ENCODE peak calls at places on chromosomes 2 and 18, in five cellular contexts. A is mammary epithelial cell, V is psoas muscle, O is IMR-90, I is upper lobe of left lung. Y is an unnamed sample.

GRCh38 chr2:169845016-169845415 is 17.8 kb downstream of the UBR3 start:
- DNase-seq in V (no peak), A (no peak), O (peak; percentile 29), I (no peak), Y (no peak)

GRCh38 chr2:165539985-165540384 is 70.5 kb downstream of the CSRNP3 start:
- DNase-seq in I (no peak), V (no peak), O (no peak), A (no peak), Y (no peak)

GRCh38 chr18:49854681-49855080 is 41.3 kb upstream of the ACAA2 start:
- DNase-seq in O (no peak), A (peak; percentile 30), V (no peak), I (no peak), Y (no peak)

GRCh38 chr2:203623616-203624015 is 82.8 kb upstream of the CD28 start:
- DNase-seq in O (peak; percentile 27), I (peak; percentile 62), A (peak; percentile 19), V (no peak), Y (peak; percentile 26)

GRCh38 chr2:132581917-132582316 is 88.1 kb downstream of the LYPD1 start:
- DNase-seq in O (no peak), I (no peak), A (peak; percentile 81), V (no peak), Y (no peak)

GRCh38 chr2:127389778-127390435 is 2.1 kb upstream of the MAP3K2 start:
- DNase-seq in O (no peak), A (no peak), V (no peak), I (no peak), Y (no peak)

GRCh38 chr18:9869713-9870430 is 15.9 kb upstream of the TXNDC2 start:
- DNase-seq in I (peak; percentile 49), V (no peak), O (peak; percentile 64), A (peak; percentile 63), Y (peak; percentile 47)

GRCh38 chr2:204538179-204539009 is 6.9 kb upstream of the PARD3B start:
- DNase-seq in A (no peak), I (no peak), O (peak; percentile 96), V (no peak), Y (peak; percentile 41)

GRCh38 chr2:71702071-71702970 is 249.0 kb downstream of the DYSF start:
- DNase-seq in A (no peak), I (peak; percentile 19), V (no peak), O (no peak), Y (no peak)

GRCh38 chr2:111118455-111119003 is 2.2 kb upstream of the BCL2L11 start:
- DNase-seq in O (no peak), A (no peak), V (peak; percentile 54), I (no peak), Y (no peak)

GRCh38 chr2:111116843-111117665 is 3.7 kb upstream of the BCL2L11 start:
- DNase-seq in O (peak; percentile 71), V (peak; percentile 87), A (peak; percentile 76), I (peak; percentile 73), Y (peak; percentile 43)

GRCh38 chr2:111119004-111119846 is 1.5 kb upstream of the BCL2L11 start:
- DNase-seq in I (peak; percentile 31), A (no peak), V (peak; percentile 57), O (no peak), Y (no peak)

GRCh38 chr2:111116016-111116746 is 4.5 kb upstream of the BCL2L11 start:
- DNase-seq in I (no peak), O (no peak), A (no peak), V (no peak), Y (no peak)

GRCh38 chr2:111117666-111118454 is 2.9 kb upstream of the BCL2L11 start:
- DNase-seq in A (peak; percentile 29), V (peak; percentile 57), O (peak; percentile 77), I (peak; percentile 47), Y (peak; percentile 68)
- H3K4me3 ChIP-seq in A (peak overlapping the region; percentile 29), V (peak overlapping the region; percentile 84), O (peak overlapping the region; percentile 31), I (peak overlapping the region; percentile 92), Y (peak overlapping the region; percentile 52)

GRCh38 chr2:86283461-86284030 is 53.9 kb downstream of the REEP1 start:
- DNase-seq in O (no peak), I (no peak), A (no peak), V (no peak), Y (no peak)
- TF ChIP-seq CTCF in O (no peak), I (no peak), A (no peak), V (no peak), Y (no peak)

GRCh38 chr2:31197166-31197565 is 20.1 kb downstream of the CAPN14 start:
- DNase-seq in V (no peak), A (peak; percentile 9), O (no peak), I (no peak), Y (no peak)
- H3K36me3 ChIP-seq in V (no peaks in the 10 kb centered on the region), A (no peaks in the 10 kb centered on the region), O (no peaks in the 10 kb centered on the region), I (no peaks in the 10 kb centered on the region), Y (no peaks in the 10 kb centered on the region)

DNA sequence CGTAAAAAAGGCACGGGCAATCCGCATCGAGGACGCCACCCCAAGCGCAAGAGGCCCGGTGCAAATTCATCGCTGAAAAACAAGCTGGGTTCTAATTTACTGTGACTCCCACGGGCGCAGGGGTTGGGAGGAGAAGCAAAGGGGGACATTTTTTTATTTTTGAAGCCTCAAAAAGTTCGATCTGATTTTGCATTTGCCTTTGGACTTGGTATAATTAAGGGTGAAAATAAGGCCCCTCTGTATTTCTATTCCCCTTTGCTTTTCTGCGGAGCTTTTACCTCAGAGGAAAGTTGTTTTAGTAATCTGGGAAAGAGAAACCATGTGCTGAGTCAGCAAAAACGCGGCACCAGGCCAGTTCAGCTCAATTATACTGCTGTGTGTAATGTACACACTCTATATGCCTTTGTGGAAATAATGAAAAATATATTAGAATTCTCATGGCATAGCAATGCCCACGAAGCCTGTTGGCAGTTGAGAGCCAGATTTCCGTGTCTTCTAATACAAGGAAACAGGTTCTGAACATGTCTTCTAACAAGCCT is 161.8 kb upstream of the SIX2 start:
- DNase-seq in I (no peak), O (no peak), A (no peak), V (no peak), Y (peak; percentile 50)
- H3K4me3 ChIP-seq in I (no peak overlapping the region), O (no peak overlapping the region), A (no peak overlapping the region), V (no peak overlapping the region), Y (peak overlapping the region; percentile 59)

GRCh38 chr2:9813312-9814128 is 29.8 kb upstream of the TAF1B start:
- DNase-seq in I (peak; percentile 65), A (peak; percentile 44), V (peak; percentile 85), O (peak; percentile 51), Y (peak; percentile 34)
- TF ChIP-seq CTCF in I (peak; percentile 92), A (peak; percentile 95), V (peak; percentile 90), O (peak; percentile 88), Y (peak; percentile 97)

GRCh38 chr2:233174131-233174530 is 77.3 kb upstream of the ATG16L1 start:
- DNase-seq in V (no peak), O (no peak), I (no peak), A (no peak), Y (no peak)
- H3K36me3 ChIP-seq in V (no peaks in the 10 kb centered on the region), O (no peaks in the 10 kb centered on the region), I (peaks cover 16% of the 10 kb centered on the region), A (peaks cover 47% of the 10 kb centered on the region), Y (no peaks in the 10 kb centered on the region)

GRCh38 chr2:207351171-207351570 is 178.6 kb upstream of the CREB1 start:
- DNase-seq in O (no peak), I (no peak), V (no peak), A (no peak), Y (no peak)
- H3K4me3 ChIP-seq in O (no peak overlapping the region), I (no peak overlapping the region), V (no peak overlapping the region), A (no peak overlapping the region), Y (no peak overlapping the region)

DNA sequence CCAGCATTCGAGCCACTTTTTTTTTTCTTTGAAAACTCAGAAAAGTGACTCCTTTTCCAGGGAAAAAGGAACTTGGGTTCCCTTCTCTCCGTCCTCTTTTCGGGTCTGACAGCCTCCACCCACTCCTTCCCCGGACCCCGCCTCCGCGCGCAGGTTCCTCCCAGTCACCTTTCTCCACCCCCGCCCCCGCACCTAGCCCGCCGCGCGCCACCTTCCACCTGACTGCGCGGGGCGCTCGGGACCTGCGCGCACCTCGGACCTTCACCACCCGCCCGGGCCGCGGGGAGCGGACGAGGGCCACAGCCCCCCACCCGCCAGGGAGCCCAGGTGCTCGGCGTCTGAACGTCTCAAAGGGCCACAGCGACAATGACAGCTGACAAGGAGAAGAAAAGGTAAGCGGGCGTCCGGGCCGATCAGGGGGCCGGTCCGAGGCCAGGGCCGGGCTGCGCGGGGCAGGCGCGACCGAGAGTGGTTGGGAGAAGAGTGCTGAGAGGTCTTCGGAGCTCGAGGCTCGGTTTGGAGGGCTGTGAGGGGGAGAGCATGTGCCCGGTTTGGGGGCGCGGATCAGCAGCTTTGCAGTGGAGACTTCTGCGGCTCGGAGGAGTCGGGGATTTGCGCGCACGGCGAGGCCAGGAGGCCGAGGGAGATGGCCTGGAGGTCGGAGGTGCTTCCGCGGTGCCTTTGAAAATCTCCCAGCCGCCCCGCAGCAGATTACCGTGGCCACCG is 502 bp downstream of the EPAS1 start:
- DNase-seq in V (peak; percentile 73), I (peak; percentile 91), O (no peak), A (peak; percentile 80), Y (no peak)
- TF ChIP-seq CTCF in V (no peak), I (peak; percentile 27), O (no peak), A (no peak), Y (no peak)

GRCh38 chr2:141703506-141703905 is 427.3 kb downstream of the LRP1B start:
- DNase-seq in A (no peak), O (no peak), V (no peak), I (no peak), Y (no peak)
- H3K36me3 ChIP-seq in A (no peaks in the 10 kb centered on the region), O (no peaks in the 10 kb centered on the region), V (no peaks in the 10 kb centered on the region), I (no peaks in the 10 kb centered on the region), Y (no peaks in the 10 kb centered on the region)

GRCh38 chr18:61891271-61891670 is 1.5 kb downstream of the RNF152 start:
- DNase-seq in I (no peak), A (peak; percentile 87), O (no peak), V (no peak), Y (no peak)
- H3K4me3 ChIP-seq in I (peak overlapping the region; percentile 8), A (no peak overlapping the region), O (no peak overlapping the region), V (peak overlapping the region; percentile 83), Y (no peak overlapping the region)

Y was measured in brain microvascular endothelial cell.